ENCODE peak calls at places on chromosomes 16 and 17, in four cellular contexts. L is lower lobe of right lung, N is astrocyte of the cerebellum, K is osteoblast. J is an unnamed sample.

GRCh38 chr17:73787036-73787720 is 142.9 kb upstream of the SDK2 start:
- DNase-seq in L (no peak), N (no peak), K (no peak), J (peak; percentile 65)

GRCh38 chr17:3886776-3887175 is 6.1 kb downstream of the CAMKK1 start:
- DNase-seq in L (peak; percentile 72), N (no peak), K (no peak), J (no peak)

GRCh38 chr17:81339180-81339501 is 44.0 kb upstream of the SLC38A10 start:
- DNase-seq in L (no peak), N (no peak), K (no peak), J (peak; percentile 82)

GRCh38 chr16:82412770-82413169 is 214.0 kb upstream of the CDH13 start:
- DNase-seq in L (no peak), N (no peak), K (no peak), J (no peak)

GRCh38 chr17:51366866-51367265 is 106.5 kb downstream of the UTP18 start:
- DNase-seq in L (no peak), N (no peak), K (no peak), J (no peak)

GRCh38 chr17:31564883-31565297 is 173.4 kb downstream of the RAB11FIP4 start:
- DNase-seq in L (no peak), N (no peak), K (peak; percentile 93), J (peak; percentile 82)

GRCh38 chr16:31388535-31388934 is 4.6 kb upstream of the ITGAD start:
- DNase-seq in L (no peak), N (no peak), K (no peak), J (no peak)

GRCh38 chr17:47225436-47225858 is 16.3 kb downstream of the MYL4 start:
- DNase-seq in L (no peak), N (peak; percentile 62), K (peak; percentile 77), J (no peak)

GRCh38 chr16:48385272-48385953 is at the start of gene SIAH1:
- DNase-seq in L (peak; percentile 88), N (no peak), K (peak; percentile 100), J (peak; percentile 97)

GRCh38 chr17:4249452-4250029 is 14.2 kb downstream of the ANKFY1 start:
- DNase-seq in L (no peak), N (peak; percentile 27), K (peak; percentile 79), J (peak; percentile 64)

GRCh38 chr17:79831367-79832210 is 7.7 kb downstream of the CBX4 start:
- DNase-seq in L (peak; percentile 70), N (no peak), K (peak; percentile 97), J (peak; percentile 86)

GRCh38 chr17:29694923-29695563 is 72.3 kb upstream of the CORO6 start:
- DNase-seq in L (no peak), N (no peak), K (no peak), J (no peak)

GRCh38 chr17:63452979-63453551 is 7.0 kb upstream of the CYB561 start:
- DNase-seq in L (no peak), N (no peak), K (peak; percentile 83), J (no peak)

GRCh38 chr16:49720225-49720624 is 135.7 kb downstream of the ZNF423 start:
- DNase-seq in L (no peak), N (no peak), K (no peak), J (no peak)

GRCh38 chr17:80028030-80028429 is 7.6 kb downstream of the TBC1D16 start:
- DNase-seq in L (no peak), N (no peak), K (peak; percentile 66), J (no peak)

GRCh38 chr17:41060052-41060604 is at the start of gene KRTAP2-3:
- DNase-seq in L (no peak), N (peak; percentile 82), K (peak; percentile 88), J (no peak)

GRCh38 chr16:64695684-64696083 is 426.2 kb downstream of the CDH11 start:
- DNase-seq in L (no peak), N (no peak), K (no peak), J (no peak)

GRCh38 chr17:59260724-59261123 is 40.4 kb downstream of the GDPD1 start:
- DNase-seq in L (no peak), N (no peak), K (no peak), J (no peak)

GRCh38 chr17:48246623-48247022 is 139.1 kb downstream of the SNX11 start:
- DNase-seq in L (no peak), N (no peak), K (no peak), J (no peak)

GRCh38 chr17:4509923-4510614 is 11.4 kb downstream of the SPNS2 start:
- DNase-seq in L (no peak), N (peak; percentile 27), K (peak; percentile 93), J (no peak)

GRCh38 chr16:28012031-28012445 is 51.5 kb downstream of the GSG1L start:
- DNase-seq in L (no peak), N (no peak), K (peak; percentile 67), J (no peak)

GRCh38 chr17:31339906-31340661 is 18.7 kb upstream of the EVI2A start:
- DNase-seq in L (no peak), N (peak; percentile 50), K (peak; percentile 96), J (no peak)

GRCh38 chr17:73657473-73658116 is 13.3 kb upstream of the SDK2 start:
- DNase-seq in L (peak; percentile 74), N (no peak), K (no peak), J (peak; percentile 74)

GRCh38 chr17:68533887-68534700 is 21.9 kb downstream of the PRKAR1A start:
- DNase-seq in L (no peak), N (peak; percentile 57), K (no peak), J (no peak)

GRCh38 chr17:63963123-63963522 is 9.6 kb downstream of the SCN4A start:
- DNase-seq in L (no peak), N (no peak), K (no peak), J (no peak)

GRCh38 chr17:51536627-51537026 is 276.3 kb downstream of the UTP18 start:
- DNase-seq in L (no peak), N (no peak), K (no peak), J (no peak)

GRCh38 chr16:86664518-86665318 is 86.4 kb downstream of the FOXL1 start:
- DNase-seq in L (no peak), N (peak; percentile 60), K (peak; percentile 90), J (no peak)

GRCh38 chr17:75514299-75515228 is 773 bp downstream of the CASKIN2 start:
- DNase-seq in L (peak; percentile 57), N (no peak), K (peak; percentile 93), J (peak; percentile 91)

GRCh38 chr16:3142327-3142726 is 7.5 kb downstream of the ZNF213 start:
- DNase-seq in L (peak; percentile 27), N (no peak), K (peak; percentile 18), J (no peak)

GRCh38 chr17:31394544-31394943 is 3.1 kb downstream of the RAB11FIP4 start:
- DNase-seq in L (no peak), N (peak; percentile 72), K (peak; percentile 98), J (peak; percentile 89)

GRCh38 chr17:15655162-15655561 is 28.9 kb downstream of the TRIM16 start:
- DNase-seq in L (no peak), N (no peak), K (no peak), J (no peak)

GRCh38 chr17:7173687-7174602 is 5.2 kb downstream of the ASGR1 start:
- DNase-seq in L (peak; percentile 91), N (no peak), K (peak; percentile 90), J (peak; percentile 95)

GRCh38 chr17:48328457-48328856 is 101.6 kb downstream of the SKAP1 start:
- DNase-seq in L (no peak), N (no peak), K (no peak), J (no peak)

GRCh38 chr16:66295761-66296546 is 70.5 kb upstream of the CDH5 start:
- DNase-seq in L (no peak), N (no peak), K (peak; percentile 47), J (no peak)

GRCh38 chr17:7903154-7904103 is 12.7 kb downstream of the RNF227 start:
- DNase-seq in L (no peak), N (no peak), K (no peak), J (no peak)

GRCh38 chr17:83122834-83123233 is 43.4 kb downstream of the METRNL start:
- DNase-seq in L (peak; percentile 33), N (no peak), K (peak; percentile 85), J (peak; percentile 71)

GRCh38 chr17:29241015-29241963 is 5.4 kb upstream of the CRYBA1 start:
- DNase-seq in L (no peak), N (peak; percentile 94), K (peak; percentile 95), J (peak; percentile 66)

GRCh38 chr16:87968541-87968940 is 17.3 kb downstream of the BANP start:
- DNase-seq in L (no peak), N (no peak), K (peak; percentile 92), J (peak; percentile 42)

GRCh38 chr16:87966685-87967185 is 15.5 kb downstream of the BANP start:
- DNase-seq in L (peak; percentile 68), N (no peak), K (peak; percentile 90), J (peak; percentile 70)

GRCh38 chr16:87971933-87972332 is 20.7 kb downstream of the BANP start:
- DNase-seq in L (no peak), N (no peak), K (no peak), J (no peak)

GRCh38 chr16:87973721-87974120 is 22.5 kb downstream of the BANP start:
- DNase-seq in L (no peak), N (no peak), K (no peak), J (no peak)

GRCh38 chr16:87970206-87970605 is 19.0 kb downstream of the BANP start:
- DNase-seq in L (no peak), N (peak; percentile 86), K (no peak), J (no peak)
- H3K4me3 ChIP-seq in L (no peak overlapping the region), N (no peak overlapping the region), K (no peak overlapping the region), J (no peak overlapping the region)

DNA sequence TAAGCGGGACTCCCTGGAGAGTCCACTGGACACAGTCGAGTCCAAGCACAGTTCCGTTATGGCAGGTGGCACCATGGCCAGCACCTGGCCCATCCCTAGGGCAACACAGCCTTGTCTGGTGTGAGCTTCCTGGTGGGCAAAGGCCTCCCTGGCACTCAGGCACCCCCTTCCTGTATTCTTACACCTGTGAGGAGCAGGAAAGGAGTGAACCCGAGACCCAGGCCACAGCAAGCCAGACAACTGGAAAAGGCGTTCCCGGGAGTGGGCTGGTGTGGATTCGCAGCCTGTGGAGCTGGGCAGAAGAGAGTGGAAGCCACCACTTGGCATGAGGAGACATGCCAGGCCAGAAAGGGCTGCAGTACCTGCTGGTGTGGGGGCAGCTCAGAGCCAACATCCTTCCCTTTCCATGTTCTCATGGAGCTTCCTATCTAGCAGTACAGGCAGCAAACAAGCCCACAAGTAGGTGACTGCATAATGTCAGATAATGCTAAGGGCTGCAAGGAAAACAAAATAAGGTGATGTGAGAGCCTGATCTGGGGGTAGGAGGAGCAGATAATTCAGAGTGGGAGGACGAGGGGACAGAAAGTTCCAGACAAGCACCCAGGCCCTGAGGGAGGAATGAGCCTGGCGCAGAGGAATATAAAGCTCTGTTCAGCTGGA is 87.0 kb downstream of the GNAO1 start:
- DNase-seq in L (no peak), N (no peak), K (no peak), J (no peak)
- H3K4me3 ChIP-seq in L (no peak overlapping the region), N (no peak overlapping the region), K (no peak overlapping the region), J (no peak overlapping the region)

GRCh38 chr16:60792437-60792836 is 1243.8 kb downstream of the CDH8 start:
- DNase-seq in L (no peak), N (no peak), K (no peak), J (no peak)
- H3K4me3 ChIP-seq in L (no peak overlapping the region), N (no peak overlapping the region), K (no peak overlapping the region), J (no peak overlapping the region)

GRCh38 chr16:73063854-73064226 is 15.9 kb upstream of the ZFHX3 start:
- DNase-seq in L (no peak), N (no peak), K (no peak), J (no peak)
- H3K4me3 ChIP-seq in L (peak overlapping the region; percentile 40), N (peak overlapping the region; percentile 20), K (peak overlapping the region; percentile 64), J (no peak overlapping the region)